ENCODE peak calls at places on chromosomes 4 and X, in ten cellular contexts. J is mammary epithelial cell, T is lung, N is H9, L is ovary, D is hepatocyte, X is tibial artery, E is vagina, V is sigmoid colon, R is left lung. I is an unnamed sample.

GRCh38 chrX:39318497-39319343 is 517.5 kb downstream of the MID1IP1 start:
- DNase-seq in N (no peak), L (no peak), V (peak; percentile 84), X (no peak), R (no peak), D (no peak), J (no peak), E (no peak), T (no peak), I (no peak)

GRCh38 chr4:186144596-186145569 is 40.4 kb downstream of the FAM149A start:
- DNase-seq in E (no peak), L (peak; percentile 65), X (peak; percentile 63), D (peak; percentile 80), J (peak; percentile 45), N (peak; percentile 71), R (peak; percentile 50), T (no peak), V (peak; percentile 79), I (no peak)

GRCh38 chrX:130896816-130897508 is 6.0 kb downstream of the ENOX2 start:
- DNase-seq in L (no peak), X (no peak), J (no peak), N (no peak), R (no peak), E (no peak), V (no peak), T (no peak), D (no peak), I (no peak)

GRCh38 chr4:140112576-140112975 is 41.4 kb downstream of the MAML3 start:
- DNase-seq in L (no peak), V (no peak), X (no peak), R (no peak), T (no peak), E (no peak), D (no peak), J (no peak), N (no peak), I (no peak)

GRCh38 chrX:138001219-138001618 is 435.3 kb downstream of the ZIC3 start:
- DNase-seq in X (no peak), T (no peak), D (no peak), L (no peak), V (no peak), J (no peak), N (no peak), R (no peak), E (no peak), I (no peak)

GRCh38 chrX:40147399-40148188 is 49.8 kb upstream of the BCOR start:
- DNase-seq in X (no peak), E (no peak), D (peak; percentile 6), T (no peak), J (no peak), R (no peak), L (no peak), N (peak; percentile 60), V (no peak), I (no peak)

GRCh38 chr4:121814756-121815155 is 8.9 kb downstream of the CCNA2 start:
- DNase-seq in V (no peak), N (no peak), J (no peak), T (no peak), R (no peak), L (no peak), X (no peak), E (no peak), D (no peak), I (no peak)

GRCh38 chr4:184100297-184100885 is 117.3 kb downstream of the ENPP6 start:
- DNase-seq in X (no peak), T (peak; percentile 70), R (peak; percentile 51), J (no peak), L (peak; percentile 41), E (no peak), N (peak; percentile 68), V (no peak), D (peak; percentile 51), I (no peak)

GRCh38 chrX:153657161-153657560 is 10.2 kb downstream of the DUSP9 start:
- DNase-seq in V (peak; percentile 47), X (no peak), D (no peak), J (no peak), N (no peak), E (no peak), L (no peak), T (no peak), R (no peak), I (no peak)

GRCh38 chr4:171956678-171957077 is 143.5 kb downstream of the GALNTL6 start:
- DNase-seq in R (no peak), L (no peak), N (no peak), E (no peak), J (no peak), D (no peak), X (no peak), V (no peak), T (no peak), I (no peak)

GRCh38 chr4:170001688-170002267 is 24.4 kb downstream of the MFAP3L start:
- DNase-seq in E (no peak), R (no peak), L (no peak), N (no peak), V (no peak), X (no peak), D (no peak), T (no peak), J (no peak), I (no peak)

GRCh38 chrX:120514236-120514635 is 45.1 kb upstream of the LAMP2 start:
- DNase-seq in R (no peak), V (no peak), N (peak; percentile 24), L (no peak), J (peak; percentile 19), T (no peak), E (no peak), D (peak; percentile 24), X (no peak), I (no peak)

GRCh38 chrX:15425024-15425423 is 40.8 kb upstream of the VEGFD start:
- DNase-seq in N (no peak), L (no peak), X (no peak), E (no peak), R (no peak), T (no peak), J (peak; percentile 16), D (no peak), V (no peak), I (no peak)

GRCh38 chr4:25667931-25668557 is 12.4 kb downstream of the SLC34A2 start:
- DNase-seq in J (no peak), L (no peak), D (peak; percentile 26), X (no peak), N (peak; percentile 53), R (no peak), V (no peak), E (no peak), T (no peak), I (no peak)

GRCh38 chrX:41561045-41561444 is 113.9 kb downstream of the NYX start:
- DNase-seq in R (no peak), L (peak; percentile 33), E (no peak), J (peak; percentile 77), D (peak; percentile 40), T (no peak), N (no peak), X (peak; percentile 21), V (no peak), I (no peak)

DNA sequence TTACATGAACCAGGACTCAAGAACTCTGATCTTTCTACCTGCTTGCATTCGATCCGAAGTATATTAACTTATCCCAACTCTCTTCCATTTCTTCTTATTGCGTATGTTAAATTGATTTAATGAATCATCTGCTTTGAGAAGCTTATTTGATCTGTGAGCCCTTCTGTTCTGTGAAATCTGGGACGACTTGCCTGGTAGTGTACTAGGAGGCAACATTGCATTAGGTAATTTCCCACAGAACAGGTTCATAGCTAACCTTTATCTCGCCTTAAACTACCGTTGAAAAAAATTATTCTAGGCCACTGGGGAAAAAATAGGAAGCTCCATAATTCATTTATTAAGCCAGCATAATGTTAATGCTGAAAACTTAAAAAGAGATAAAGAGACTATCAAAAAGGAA is 67.2 kb upstream of the MAB21L2 start:
- DNase-seq in D (no peak), V (no peak), N (no peak), X (no peak), R (no peak), L (no peak), T (no peak), J (no peak), E (no peak), I (no peak)
- H3K27me3 ChIP-seq in D (no peaks in the 10 kb centered on the region), V (no peaks in the 10 kb centered on the region), N (no peaks in the 10 kb centered on the region), X (no peaks in the 10 kb centered on the region), R (no peaks in the 10 kb centered on the region), L (peaks cover 2% of the 10 kb centered on the region), T (no peaks in the 10 kb centered on the region), J (no peaks in the 10 kb centered on the region), E (no peaks in the 10 kb centered on the region), I (no peaks in the 10 kb centered on the region)

GRCh38 chr4:173532725-173533511 is 2.9 kb upstream of the HAND2 start:
- DNase-seq in V (peak; percentile 68), T (no peak), D (no peak), R (no peak), J (no peak), L (no peak), E (no peak), X (no peak), N (no peak), I (no peak)
- H3K27me3 ChIP-seq in V (no peaks in the 10 kb centered on the region), T (peaks cover 15% of the 10 kb centered on the region), D (peaks cover 80% of the 10 kb centered on the region), R (peaks cover 100% of the 10 kb centered on the region), J (peaks cover 72% of the 10 kb centered on the region), L (no peaks in the 10 kb centered on the region), E (no peaks in the 10 kb centered on the region), X (no peaks in the 10 kb centered on the region), N (peaks cover 95% of the 10 kb centered on the region), I (peaks cover 97% of the 10 kb centered on the region)

GRCh38 chr4:4845027-4845426 is 14.4 kb upstream of the MSX1 start:
- DNase-seq in X (no peak), J (no peak), D (no peak), T (no peak), V (no peak), R (no peak), L (no peak), E (no peak), N (no peak), I (no peak)
- H3K27me3 ChIP-seq in X (no peaks in the 10 kb centered on the region), J (no peaks in the 10 kb centered on the region), D (peaks cover 13% of the 10 kb centered on the region), T (no peaks in the 10 kb centered on the region), V (peaks cover 32% of the 10 kb centered on the region), R (peaks cover 95% of the 10 kb centered on the region), L (no peaks in the 10 kb centered on the region), E (no peaks in the 10 kb centered on the region), N (peaks cover 2% of the 10 kb centered on the region), I (peaks cover 48% of the 10 kb centered on the region)

GRCh38 chrX:103792916-103793540 is 16.4 kb downstream of the PLP1 start:
- DNase-seq in E (no peak), J (peak; percentile 77), R (no peak), L (no peak), D (no peak), N (no peak), X (no peak), V (no peak), T (no peak), I (no peak)

GRCh38 chrX:103791233-103791632 is 14.6 kb downstream of the PLP1 start:
- DNase-seq in T (no peak), R (no peak), X (no peak), N (no peak), J (no peak), L (no peak), E (no peak), V (no peak), D (no peak), I (no peak)

GRCh38 chrX:103793541-103793932 is 16.9 kb downstream of the PLP1 start:
- DNase-seq in R (no peak), X (no peak), V (no peak), T (no peak), N (no peak), E (no peak), D (no peak), J (peak; percentile 51), L (no peak), I (no peak)

GRCh38 chrX:103791826-103792458 is 15.3 kb downstream of the PLP1 start:
- DNase-seq in X (no peak), D (no peak), N (no peak), V (no peak), R (no peak), J (no peak), L (no peak), E (no peak), T (no peak), I (no peak)

GRCh38 chrX:103789004-103789403 is 12.4 kb downstream of the PLP1 start:
- DNase-seq in E (peak; percentile 10), N (no peak), D (no peak), J (no peak), R (no peak), L (no peak), T (no peak), X (no peak), V (no peak), I (no peak)
- H3K27me3 ChIP-seq in E (no peaks in the 10 kb centered on the region), N (no peaks in the 10 kb centered on the region), D (no peaks in the 10 kb centered on the region), J (no peaks in the 10 kb centered on the region), R (no peaks in the 10 kb centered on the region), L (no peaks in the 10 kb centered on the region), T (peaks cover 5% of the 10 kb centered on the region), X (no peaks in the 10 kb centered on the region), V (no peaks in the 10 kb centered on the region), I (peaks cover 46% of the 10 kb centered on the region)